ENCODE peak calls at places on chromosomes 7 and 10, in six cellular contexts. Q is dorsolateral prefrontal cortex, U is pancreas, F is right lobe of liver, V is A549, B is GM23248. D is an unnamed sample.

GRCh38 chr7:5420108-5420840 is 3.4 kb downstream of the TNRC18 start:
- DNase-seq in Q (peak; percentile 31), U (peak; percentile 55), F (peak; percentile 70), V (no peak), B (peak; percentile 52), D (no peak)

GRCh38 chr7:14937580-14937979 is 35.0 kb upstream of the DGKB start:
- DNase-seq in Q (no peak), U (no peak), F (no peak), V (no peak), B (no peak), D (no peak)

GRCh38 chr10:43110318-43111071 is 27.8 kb upstream of the CSGALNACT2 start:
- DNase-seq in Q (no peak), U (no peak), F (no peak), V (no peak), B (peak; percentile 81), D (no peak)

GRCh38 chr7:130491841-130492518 is at the start of gene MEST:
- DNase-seq in Q (no peak), U (peak; percentile 41), F (peak; percentile 53), V (no peak), B (peak; percentile 53), D (no peak)

GRCh38 chr7:51303142-51303525 is 13.5 kb downstream of the COBL start:
- DNase-seq in Q (no peak), U (no peak), F (no peak), V (no peak), B (no peak), D (no peak)

GRCh38 chr7:67896721-67897120 is 900.1 kb downstream of the TYW1 start:
- DNase-seq in Q (no peak), U (no peak), F (no peak), V (no peak), B (no peak), D (no peak)

GRCh38 chr7:112185005-112185834 is 21.0 kb downstream of the DOCK4 start:
- DNase-seq in Q (no peak), U (no peak), F (no peak), V (no peak), B (no peak), D (no peak)

GRCh38 chr7:81175291-81175942 is 256.6 kb upstream of the SEMA3C start:
- DNase-seq in Q (no peak), U (no peak), F (no peak), V (peak; percentile 36), B (no peak), D (no peak)

GRCh38 chr10:131667047-131667446 is 233.8 kb upstream of the PPP2R2D start:
- DNase-seq in Q (no peak), U (no peak), F (no peak), V (no peak), B (no peak), D (no peak)

GRCh38 chr10:113151178-113151577 is 201.1 kb downstream of the TCF7L2 start:
- DNase-seq in Q (no peak), U (no peak), F (no peak), V (no peak), B (no peak), D (no peak)

GRCh38 chr10:121481222-121481621 is 117.0 kb downstream of the FGFR2 start:
- DNase-seq in Q (no peak), U (no peak), F (peak; percentile 4), V (no peak), B (no peak), D (no peak)

GRCh38 chr7:17939111-17939669 is 1.1 kb downstream of the SNX13 start:
- DNase-seq in Q (no peak), U (no peak), F (no peak), V (peak; percentile 33), B (peak; percentile 68), D (no peak)

GRCh38 chr10:94125856-94126255 is 132.1 kb downstream of the PLCE1 start:
- DNase-seq in Q (no peak), U (no peak), F (no peak), V (peak; percentile 20), B (peak; percentile 79), D (no peak)

GRCh38 chr10:94122247-94122646 is 128.5 kb downstream of the PLCE1 start:
- DNase-seq in Q (no peak), U (no peak), F (no peak), V (no peak), B (peak; percentile 39), D (no peak)

DNA sequence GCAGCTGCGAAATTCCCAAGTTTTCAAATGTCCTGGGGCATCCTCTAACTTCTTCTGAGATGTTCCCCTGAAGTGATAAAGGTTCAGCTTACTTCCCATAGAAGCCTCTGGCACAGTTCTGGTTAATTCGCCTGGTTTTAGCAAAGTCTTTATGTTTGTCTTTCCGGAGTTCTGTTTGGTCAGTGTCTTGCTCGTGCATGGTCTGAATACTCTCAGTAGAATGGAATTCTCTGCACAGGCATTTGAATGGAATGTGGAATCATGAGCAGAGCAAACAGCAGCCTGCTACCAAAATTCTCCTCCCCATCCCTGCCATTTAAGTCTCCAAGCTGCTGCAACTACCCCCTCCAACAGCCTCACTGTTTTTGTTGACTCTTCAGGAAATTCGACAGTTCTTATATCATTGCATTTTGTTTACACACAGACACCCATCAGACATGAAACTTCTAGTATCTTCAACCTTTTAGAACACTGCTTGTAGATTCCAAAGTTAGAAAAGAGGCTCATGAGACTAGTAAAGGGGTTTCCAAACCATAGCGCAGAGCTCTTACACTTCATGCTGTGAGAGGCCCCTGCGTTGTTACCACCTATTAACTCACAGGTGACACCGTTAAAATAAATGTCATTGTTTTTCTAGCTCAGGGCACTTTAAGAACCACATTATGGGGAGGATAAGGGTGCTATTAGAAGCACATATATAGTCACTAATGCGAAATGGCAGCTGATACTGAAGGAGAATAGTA is 129.7 kb downstream of the PLCE1 start:
- DNase-seq in Q (no peak), U (no peak), F (no peak), V (peak; percentile 87), B (peak; percentile 92), D (no peak)
- H3K27ac ChIP-seq in Q (no peak overlapping the region), U (no peak overlapping the region), F (no peak overlapping the region), V (peak overlapping the region; percentile 91), B (peak overlapping the region; percentile 60), D (no peak overlapping the region)

GRCh38 chr7:139720705-139721231 is 57.0 kb downstream of the HIPK2 start:
- DNase-seq in Q (no peak), U (no peak), F (no peak), V (no peak), B (peak; percentile 80), D (peak; percentile 62)

GRCh38 chr7:139716156-139716942 is 61.4 kb downstream of the HIPK2 start:
- DNase-seq in Q (no peak), U (no peak), F (no peak), V (no peak), B (no peak), D (no peak)

GRCh38 chr7:139721417-139721816 is 56.4 kb downstream of the HIPK2 start:
- DNase-seq in Q (no peak), U (no peak), F (no peak), V (no peak), B (no peak), D (no peak)

GRCh38 chr7:139720186-139720585 is 57.6 kb downstream of the HIPK2 start:
- DNase-seq in Q (no peak), U (no peak), F (no peak), V (no peak), B (no peak), D (peak; percentile 55)

DNA sequence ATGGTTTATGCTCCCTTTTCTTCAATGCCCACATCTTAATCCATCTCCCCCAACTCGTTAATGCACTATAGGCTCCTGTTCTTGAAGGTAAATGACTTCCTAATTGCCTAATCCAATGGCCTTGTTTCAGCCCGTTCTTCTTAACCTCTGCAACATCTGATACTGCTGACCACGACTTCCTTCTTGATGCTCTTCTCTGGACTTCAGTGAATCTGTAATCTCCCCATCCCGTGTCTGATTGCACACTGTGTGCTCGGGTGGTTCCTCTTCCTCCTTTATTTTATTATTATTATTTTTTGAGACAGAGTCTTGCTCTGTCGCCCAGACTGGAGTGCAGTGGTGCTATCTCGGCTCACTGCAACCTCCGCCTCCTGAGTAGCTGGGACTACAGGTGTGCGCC is 58.9 kb downstream of the HIPK2 start:
- DNase-seq in Q (no peak), U (no peak), F (no peak), V (no peak), B (no peak), D (no peak)
- H3K27ac ChIP-seq in Q (no peak overlapping the region), U (no peak overlapping the region), F (no peak overlapping the region), V (no peak overlapping the region), B (no peak overlapping the region), D (no peak overlapping the region)

GRCh38 chr10:119308556-119309422 is 101.4 kb downstream of the GRK5 start:
- DNase-seq in Q (no peak), U (no peak), F (peak; percentile 51), V (no peak), B (no peak), D (no peak)
- H3K27ac ChIP-seq in Q (no peak overlapping the region), U (no peak overlapping the region), F (no peak overlapping the region), V (peak overlapping the region; percentile 90), B (no peak overlapping the region), D (peak overlapping the region; percentile 58)

GRCh38 chr7:44632196-44632595 is 25.8 kb downstream of the OGDH start:
- DNase-seq in Q (no peak), U (no peak), F (no peak), V (no peak), B (no peak), D (no peak)

GRCh38 chr7:44634839-44635591 is 28.6 kb downstream of the OGDH start:
- DNase-seq in Q (no peak), U (no peak), F (no peak), V (no peak), B (peak; percentile 49), D (no peak)

GRCh38 chr7:44633254-44634186 is 27.1 kb downstream of the OGDH start:
- DNase-seq in Q (no peak), U (peak; percentile 81), F (peak; percentile 66), V (no peak), B (peak; percentile 99), D (peak; percentile 84)

GRCh38 chr7:44636041-44636580 is 29.7 kb downstream of the OGDH start:
- DNase-seq in Q (no peak), U (no peak), F (no peak), V (no peak), B (no peak), D (no peak)

DNA sequence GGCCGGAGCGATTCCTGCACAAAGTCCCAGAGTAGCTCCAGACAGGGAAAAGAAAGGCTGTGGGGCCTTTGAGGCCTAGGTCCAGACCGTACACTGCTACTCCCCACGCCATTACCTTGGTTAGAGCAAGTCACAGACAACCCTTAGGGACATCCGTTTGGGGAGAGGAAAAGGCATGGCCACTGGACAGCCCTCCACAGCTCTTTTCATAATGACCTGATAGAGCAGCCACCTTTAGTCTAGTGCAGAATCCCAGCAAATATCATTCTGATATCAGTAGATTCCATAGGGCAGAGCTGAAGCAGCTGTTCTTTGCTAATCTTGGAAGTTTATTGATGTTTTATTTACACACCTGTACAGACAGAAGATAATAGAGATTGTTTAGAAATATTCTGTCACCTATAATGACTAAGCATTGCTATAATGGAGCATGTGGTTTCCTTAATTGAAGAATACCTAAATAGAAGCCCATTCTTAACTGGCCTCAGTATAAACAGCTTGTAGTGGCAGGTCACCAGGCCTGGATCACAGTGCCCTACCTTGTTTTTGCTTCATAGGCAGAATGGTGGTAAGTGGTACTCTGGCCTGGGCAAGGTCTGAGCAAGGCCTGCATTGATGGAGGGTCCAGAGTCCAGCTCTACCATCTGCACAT is 27.9 kb downstream of the OGDH start:
- DNase-seq in Q (no peak), U (no peak), F (no peak), V (no peak), B (no peak), D (no peak)
- H3K27ac ChIP-seq in Q (peak overlapping the region; percentile 64), U (peak overlapping the region; percentile 82), F (peak overlapping the region; percentile 8), V (peak overlapping the region; percentile 43), B (peak overlapping the region; percentile 100), D (peak overlapping the region; percentile 91)